ENCODE peak calls at places on chromosomes 5 and 9, in seven cellular contexts. K is H9, L is fibroblast of lung, O is mesenchymal stem cell, C is neuronal stem cell, R is OCI-LY7, X is neural progenitor cell. B is an unnamed sample.
A peak's percentile ranks its signal among the peaks of the same experiment; 100 is the strongest.

GRCh38 chr5:152688561-152689274 is 283.6 kb upstream of the NMUR2 start:
- DNase-seq in K (no peak), L (peak; percentile 99), O (peak; percentile 80), C (no peak), R (no peak), X (no peak), B (peak; percentile 78)

GRCh38 chr5:160298189-160298588 is 14.2 kb downstream of the CCNJL start:
- DNase-seq in K (no peak), L (no peak), O (no peak), C (no peak), R (no peak), X (no peak), B (no peak)

GRCh38 chr9:27162045-27162444 is 53.0 kb downstream of the TEK start:
- DNase-seq in K (no peak), L (peak; percentile 71), O (peak; percentile 67), C (no peak), R (no peak), X (no peak), B (no peak)

GRCh38 chr9:6758418-6759113 is 793 bp downstream of the KDM4C start:
- DNase-seq in K (peak; percentile 52), L (peak; percentile 32), O (peak; percentile 81), C (peak; percentile 51), R (peak; percentile 69), X (peak; percentile 79), B (peak; percentile 8)

GRCh38 chr5:113293068-113293571 is 141.7 kb downstream of the TSSK1B start:
- DNase-seq in K (peak; percentile 66), L (peak; percentile 25), O (peak; percentile 40), C (no peak), R (no peak), X (peak; percentile 57), B (peak; percentile 15)

GRCh38 chr9:30012622-30013021 is 2371.8 kb upstream of the ACO1 start:
- DNase-seq in K (no peak), L (no peak), O (no peak), C (no peak), R (no peak), X (no peak), B (no peak)

GRCh38 chr5:159743234-159743633 is 173.0 kb upstream of the ADRA1B start:
- DNase-seq in K (no peak), L (no peak), O (no peak), C (no peak), R (no peak), X (no peak), B (no peak)

GRCh38 chr5:39519566-39520231 is 94.9 kb upstream of the DAB2 start:
- DNase-seq in K (no peak), L (peak; percentile 81), O (peak; percentile 74), C (no peak), R (no peak), X (no peak), B (no peak)

GRCh38 chr9:132406554-132407122 is at the start of gene TTF1:
- DNase-seq in K (peak; percentile 95), L (peak; percentile 86), O (peak; percentile 93), C (peak; percentile 77), R (peak; percentile 98), X (peak; percentile 96), B (peak; percentile 85)

GRCh38 chr5:134438268-134438622 is 26.6 kb upstream of the CDKN2AIPNL start:
- DNase-seq in K (no peak), L (peak; percentile 86), O (peak; percentile 36), C (no peak), R (no peak), X (no peak), B (peak; percentile 32)

GRCh38 chr9:113464672-113465271 is 1.2 kb downstream of the RGS3 start:
- DNase-seq in K (no peak), L (no peak), O (no peak), C (no peak), R (no peak), X (no peak), B (no peak)

GRCh38 chr9:89732295-89732951 is 127.6 kb downstream of the GADD45G start:
- DNase-seq in K (no peak), L (no peak), O (peak; percentile 58), C (no peak), R (no peak), X (no peak), B (peak; percentile 25)

GRCh38 chr9:122988919-122989614 is 44.4 kb upstream of the GPR21 start:
- DNase-seq in K (no peak), L (no peak), O (no peak), C (no peak), R (peak; percentile 6), X (no peak), B (no peak)

GRCh38 chr9:14857449-14858305 is 52.6 kb downstream of the FREM1 start:
- DNase-seq in K (no peak), L (no peak), O (no peak), C (no peak), R (no peak), X (no peak), B (no peak)

DNA sequence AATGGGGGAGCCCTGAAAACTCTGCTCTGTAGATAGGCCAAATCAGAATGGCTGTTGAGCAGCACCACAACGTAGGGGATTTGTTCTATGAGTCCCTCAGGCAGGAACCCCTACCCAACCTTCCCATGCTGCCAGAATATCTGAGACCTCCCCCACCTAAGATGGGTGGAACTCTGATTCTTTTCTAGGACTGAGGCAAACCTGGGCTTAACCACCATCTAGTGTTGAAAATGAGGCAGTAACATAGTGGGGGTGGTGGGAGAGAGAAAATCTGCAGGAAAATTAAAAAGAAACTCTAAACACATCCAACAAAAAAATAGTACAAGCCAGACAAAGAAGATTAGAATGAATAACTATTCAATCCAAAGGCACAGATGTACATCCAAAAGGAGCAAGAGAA is 228.4 kb downstream of the ATPSCKMT start:
- DNase-seq in K (no peak), L (no peak), O (no peak), C (no peak), R (no peak), X (no peak), B (no peak)
- H3K9me3 ChIP-seq in K (no peaks in the 10 kb centered on the region), L (no peaks in the 10 kb centered on the region), O (peaks cover 14% of the 10 kb centered on the region), C (no peaks in the 10 kb centered on the region), R (no peaks in the 10 kb centered on the region), X (no peaks in the 10 kb centered on the region), B (no peaks in the 10 kb centered on the region)

GRCh38 chr9:126761274-126761673 is 43.6 kb upstream of the ZBTB43 start:
- DNase-seq in K (no peak), L (no peak), O (no peak), C (no peak), R (no peak), X (no peak), B (no peak)
- H3K4me2 ChIP-seq in K (no peak overlapping the region), L (no peak overlapping the region), O (no peak overlapping the region), C (no peak overlapping the region), R (no peak overlapping the region), X (no peak overlapping the region), B (no peak overlapping the region)

GRCh38 chr5:158421329-158421728 is 562.4 kb upstream of the CLINT1 start:
- DNase-seq in K (no peak), L (no peak), O (no peak), C (no peak), R (peak; percentile 81), X (no peak), B (no peak)
- H3K9me3 ChIP-seq in K (no peaks in the 10 kb centered on the region), L (no peaks in the 10 kb centered on the region), O (no peaks in the 10 kb centered on the region), C (no peaks in the 10 kb centered on the region), R (peaks cover 12% of the 10 kb centered on the region), X (peaks cover 7% of the 10 kb centered on the region), B (no peaks in the 10 kb centered on the region)

GRCh38 chr5:74851684-74852353 is 14.4 kb downstream of the FAM169A start:
- DNase-seq in K (no peak), L (peak; percentile 65), O (no peak), C (no peak), R (no peak), X (no peak), B (peak; percentile 26)
- H3K4me2 ChIP-seq in K (no peak overlapping the region), L (peak overlapping the region; percentile 44), O (no peak overlapping the region), C (no peak overlapping the region), R (peak overlapping the region; percentile 14), X (no peak overlapping the region), B (peak overlapping the region; percentile 24)

DNA sequence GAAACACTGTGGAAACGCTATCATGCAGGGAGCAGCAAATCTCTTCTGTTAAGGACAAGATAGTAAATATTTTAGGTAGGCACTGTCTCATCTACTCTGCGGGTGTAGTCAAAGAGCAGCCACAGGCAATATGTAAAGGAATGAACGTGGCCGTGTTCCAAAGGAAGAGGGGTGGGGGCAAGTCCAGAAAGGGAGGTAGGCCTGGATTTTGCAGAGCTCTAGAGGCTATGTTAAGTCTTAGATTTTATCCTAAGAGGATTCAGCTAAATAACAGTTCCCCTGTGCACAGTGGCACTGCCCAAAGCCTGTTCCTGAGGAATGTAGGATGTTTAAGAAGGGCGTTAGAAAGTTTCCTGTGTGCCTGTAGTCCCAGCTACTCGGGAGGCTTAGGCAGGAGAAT is 161.6 kb downstream of the ACTL7B start:
- DNase-seq in K (no peak), L (no peak), O (no peak), C (no peak), R (no peak), X (no peak), B (no peak)
- H3K9me3 ChIP-seq in K (no peaks in the 10 kb centered on the region), L (no peaks in the 10 kb centered on the region), O (peaks cover 59% of the 10 kb centered on the region), C (no peaks in the 10 kb centered on the region), R (no peaks in the 10 kb centered on the region), X (no peaks in the 10 kb centered on the region), B (no peaks in the 10 kb centered on the region)

DNA sequence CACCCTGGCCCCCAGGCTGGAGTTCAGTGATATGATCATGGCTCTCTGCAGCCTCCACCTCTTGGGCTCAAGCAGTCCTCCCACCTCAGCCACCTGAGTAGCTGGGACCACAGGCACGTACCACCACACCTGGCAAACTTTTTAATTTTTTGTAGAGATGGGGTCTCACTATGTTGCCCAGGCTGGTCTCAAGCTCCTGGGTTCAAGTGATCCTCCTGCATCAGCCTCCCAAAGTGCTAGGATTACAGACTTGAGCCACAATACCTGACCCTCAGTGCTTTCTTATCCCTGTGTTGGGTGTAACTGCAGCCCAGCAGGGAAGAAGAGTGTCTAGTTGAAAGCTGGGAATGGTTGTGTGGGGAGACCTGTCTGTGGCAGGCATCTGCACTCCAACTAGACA is 10.9 kb downstream of the PTPA start:
- DNase-seq in K (no peak), L (no peak), O (no peak), C (no peak), R (no peak), X (no peak), B (no peak)
- H3K4me2 ChIP-seq in K (no peak overlapping the region), L (no peak overlapping the region), O (no peak overlapping the region), C (peak overlapping the region; percentile 3), R (no peak overlapping the region), X (no peak overlapping the region), B (no peak overlapping the region)

GRCh38 chr5:179089502-179089901 is 29.3 kb downstream of the ZNF354C start:
- DNase-seq in K (no peak), L (no peak), O (no peak), C (no peak), R (no peak), X (no peak), B (no peak)
- H3K9me3 ChIP-seq in K (peaks cover 54% of the 10 kb centered on the region), L (no peaks in the 10 kb centered on the region), O (peaks cover 98% of the 10 kb centered on the region), C (peaks cover 21% of the 10 kb centered on the region), R (peaks cover 10% of the 10 kb centered on the region), X (peaks cover 33% of the 10 kb centered on the region), B (peaks cover 12% of the 10 kb centered on the region)

GRCh38 chr5:173902334-173902733 is 14.2 kb downstream of the CPEB4 start:
- DNase-seq in K (no peak), L (no peak), O (no peak), C (no peak), R (no peak), X (no peak), B (no peak)
- H3K4me2 ChIP-seq in K (no peak overlapping the region), L (no peak overlapping the region), O (no peak overlapping the region), C (no peak overlapping the region), R (peak overlapping the region; percentile 85), X (no peak overlapping the region), B (peak overlapping the region; percentile 16)